ENCODE peak calls at places on chromosomes 5 and 9, in nine cellular contexts. V is body of pancreas; P is psoas muscle; A is activated CD8-positive, alpha-beta memory T cell treated with anti-CD3 and anti-CD28 coated beads, Interleukin-2, amount 10 ng/mL, durations not matched to agents 7 days and 5 days; D is mucosa of descending colon; N is WTC11; I is AG08395; X is NCI-H1930; M is HuH-7.5. Q is an unnamed sample.

GRCh38 chr9:83432104-83432627 is 106.0 kb downstream of the FRMD3 start:
- DNase-seq in N (peak; percentile 61), I (peak; percentile 82), M (peak; percentile 23), V (peak; percentile 97), A (no peak), X (no peak), P (peak; percentile 66), D (peak; percentile 86), Q (no peak)

GRCh38 chr9:89149726-89150125 is 28.9 kb downstream of the SHC3 start:
- DNase-seq in I (peak; percentile 70), X (no peak), V (no peak), M (no peak), D (no peak), A (no peak), N (no peak), P (no peak), Q (no peak)

GRCh38 chr9:69471433-69471832 is 146.4 kb downstream of the ENTREP1 start:
- DNase-seq in M (no peak), D (peak; percentile 21), P (no peak), A (no peak), N (no peak), V (no peak), I (no peak), X (no peak), Q (no peak)

GRCh38 chr5:57844410-57844809 is 361.8 kb upstream of the ACTBL2 start:
- DNase-seq in I (no peak), X (no peak), N (no peak), M (no peak), D (no peak), P (peak; percentile 16), A (no peak), V (no peak), Q (no peak)

GRCh38 chr5:33049845-33050244 is 338.7 kb downstream of the NPR3 start:
- DNase-seq in I (peak; percentile 94), A (no peak), V (no peak), D (no peak), P (peak; percentile 22), M (no peak), N (no peak), X (no peak), Q (no peak)

GRCh38 chr5:31453522-31453921 is 78.4 kb downstream of the DROSHA start:
- DNase-seq in D (no peak), M (no peak), X (no peak), A (no peak), P (no peak), V (no peak), I (no peak), N (no peak), Q (no peak)

GRCh38 chr5:1199649-1200494 is 1.5 kb upstream of the SLC6A19 start:
- DNase-seq in V (no peak), M (peak; percentile 95), A (no peak), N (peak; percentile 10), I (no peak), D (peak; percentile 36), P (peak; percentile 3), X (no peak), Q (no peak)

GRCh38 chr5:111737716-111738115 is 19.3 kb downstream of the NREP start:
- DNase-seq in D (no peak), N (no peak), X (no peak), M (no peak), A (no peak), P (no peak), V (no peak), I (peak; percentile 48), Q (no peak)

GRCh38 chr9:135275163-135275925 is 187.9 kb downstream of the OLFM1 start:
- DNase-seq in A (no peak), N (no peak), M (no peak), P (no peak), D (no peak), V (peak; percentile 90), X (no peak), I (no peak), Q (no peak)

GRCh38 chr9:81530407-81530810 is 158.9 kb downstream of the TLE1 start:
- DNase-seq in A (no peak), P (no peak), D (peak; percentile 32), N (no peak), V (no peak), M (no peak), I (no peak), X (no peak), Q (no peak)

GRCh38 chr9:120882935-120883607 is 6.1 kb upstream of the PHF19 start:
- DNase-seq in A (no peak), V (peak; percentile 46), D (no peak), M (no peak), I (no peak), N (no peak), P (no peak), X (no peak), Q (no peak)

GRCh38 chr5:52657231-52657645 is 130.5 kb upstream of the ITGA1 start:
- DNase-seq in M (no peak), I (peak; percentile 49), N (no peak), X (peak; percentile 24), P (no peak), A (no peak), V (no peak), D (no peak), Q (peak; percentile 25)

GRCh38 chr5:10578292-10578663 is 14.4 kb downstream of the ANKRD33B start:
- DNase-seq in A (no peak), I (no peak), N (no peak), M (no peak), X (no peak), P (no peak), D (no peak), V (no peak), Q (no peak)

GRCh38 chr5:73654171-73654811 is 28.3 kb downstream of the ARHGEF28 start:
- DNase-seq in X (no peak), D (no peak), N (no peak), V (no peak), M (no peak), I (no peak), A (no peak), P (no peak), Q (peak; percentile 88)

GRCh38 chr9:130002320-130002719 is 40.7 kb downstream of the FNBP1 start:
- DNase-seq in N (no peak), I (no peak), M (no peak), D (no peak), A (no peak), X (no peak), V (no peak), P (no peak), Q (no peak)